ENCODE peak calls at places on chromosomes 6 and 20, in four cellular contexts. One of them, this sample, is unnamed.
A peak's percentile ranks its signal among the peaks of the same experiment; 100 is the strongest.

GRCh38 chr6:36556281-36556680 is 9.0 kb upstream of the STK38 start:
- DNase-seq in GM12878: no peak
- DNase-seq in H1: no peak
- DNase-seq in HepG2: no peak
- DNase-seq in this sample: no peak

GRCh38 chr20:36270744-36271638 is 34.7 kb downstream of the AAR2 start:
- DNase-seq in H1: no peak
- DNase-seq in HepG2: peak; percentile 83
- DNase-seq in GM12878: no peak
- DNase-seq in this sample: no peak

GRCh38 chr6:143196525-143197225 is 136.0 kb downstream of the AIG1 start:
- DNase-seq in GM12878: no peak
- DNase-seq in HepG2: no peak
- DNase-seq in H1: no peak
- DNase-seq in this sample: no peak

GRCh38 chr6:16129623-16130243 is 847 bp downstream of the MYLIP start:
- DNase-seq in GM12878: no peak
- DNase-seq in HepG2: no peak
- DNase-seq in H1: no peak
- DNase-seq in this sample: no peak

GRCh38 chr20:1803216-1804128 is 91.7 kb upstream of the SIRPA start:
- DNase-seq in HepG2: no peak
- DNase-seq in GM12878: no peak
- DNase-seq in H1: peak; percentile 73
- DNase-seq in this sample: peak; percentile 84

GRCh38 chr6:15517600-15517999 is 145.2 kb downstream of the DTNBP1 start:
- DNase-seq in HepG2: no peak
- DNase-seq in H1: no peak
- DNase-seq in GM12878: no peak
- DNase-seq in this sample: no peak

GRCh38 chr6:75993236-75994162 is 79.0 kb downstream of the IMPG1 start:
- DNase-seq in GM12878: no peak
- DNase-seq in H1: no peak
- DNase-seq in HepG2: no peak
- DNase-seq in this sample: no peak

GRCh38 chr6:93675856-93676255 is 256.5 kb upstream of the EPHA7 start:
- DNase-seq in H1: no peak
- DNase-seq in HepG2: no peak
- DNase-seq in GM12878: no peak
- DNase-seq in this sample: no peak

GRCh38 chr6:127342946-127343752 is at the start of gene ECHDC1:
- DNase-seq in GM12878: no peak
- DNase-seq in H1: no peak
- DNase-seq in HepG2: peak; percentile 70
- DNase-seq in this sample: no peak

GRCh38 chr6:89965441-89966249 is 71.4 kb downstream of the GJA10 start:
- DNase-seq in HepG2: no peak
- DNase-seq in H1: no peak
- DNase-seq in GM12878: no peak
- DNase-seq in this sample: no peak

GRCh38 chr6:44202332-44202971 is 14.3 kb upstream of the MYMX start:
- DNase-seq in GM12878: no peak
- DNase-seq in H1: no peak
- DNase-seq in HepG2: no peak
- DNase-seq in this sample: peak; percentile 70

GRCh38 chr20:8853805-8854338 is 215.0 kb upstream of the PLCB4 start:
- DNase-seq in HepG2: peak; percentile 89
- DNase-seq in H1: no peak
- DNase-seq in GM12878: peak; percentile 5
- DNase-seq in this sample: peak; percentile 65

GRCh38 chr20:44704551-44704971 is 10.6 kb upstream of the CCN5 start:
- DNase-seq in GM12878: no peak
- DNase-seq in HepG2: no peak
- DNase-seq in H1: no peak
- DNase-seq in this sample: no peak

GRCh38 chr20:327946-328563 is 2.7 kb downstream of the SOX12 start:
- DNase-seq in HepG2: no peak
- DNase-seq in H1: no peak
- DNase-seq in GM12878: no peak
- DNase-seq in this sample: no peak

GRCh38 chr6:11350294-11350693 is 117.8 kb upstream of the NEDD9 start:
- DNase-seq in GM12878: no peak
- DNase-seq in HepG2: peak; percentile 18
- DNase-seq in H1: no peak
- DNase-seq in this sample: no peak

GRCh38 chr6:11179978-11180303 is 52.5 kb downstream of the NEDD9 start:
- DNase-seq in HepG2: no peak
- DNase-seq in H1: no peak
- DNase-seq in GM12878: no peak
- DNase-seq in this sample: no peak

GRCh38 chr6:144285548-144285797 is 338 bp downstream of the UTRN start:
- DNase-seq in GM12878: no peak
- DNase-seq in HepG2: no peak
- DNase-seq in H1: no peak
- DNase-seq in this sample: no peak

DNA sequence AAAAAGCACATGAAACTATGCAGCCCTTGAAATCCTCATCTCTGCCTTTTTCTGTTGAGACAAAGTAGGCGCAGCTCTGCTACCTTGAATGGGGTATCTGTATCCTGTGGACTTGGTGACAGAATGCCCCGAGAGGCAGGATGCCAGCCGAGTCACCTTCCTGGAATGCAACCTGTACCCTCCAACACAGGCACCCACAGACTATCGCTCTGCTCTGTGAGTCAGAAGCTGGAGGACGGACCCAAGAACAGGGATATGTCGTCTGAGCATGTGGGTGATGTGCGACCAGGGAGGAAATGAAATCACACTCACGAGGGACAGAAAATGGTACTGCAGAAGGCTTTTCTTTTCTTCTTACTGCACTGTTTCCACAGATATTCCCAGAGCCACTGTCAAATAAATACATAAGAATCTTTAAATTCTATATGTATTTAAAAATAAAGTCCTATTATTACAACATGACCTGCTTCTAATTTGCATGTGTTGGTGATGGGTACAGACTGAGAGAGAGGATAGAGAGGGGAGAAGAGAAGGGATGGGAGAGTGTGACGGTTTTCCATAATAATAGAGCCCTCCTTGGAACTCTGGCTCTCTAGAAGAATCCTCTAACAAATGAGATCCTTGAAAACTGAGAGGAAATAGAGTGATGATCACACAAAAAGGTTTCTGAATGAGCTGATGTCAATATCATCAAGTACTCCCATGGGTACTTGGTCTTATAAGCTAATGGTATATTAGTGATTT is 308.1 kb downstream of the FOXC1 start:
- DNase-seq in HepG2: peak; percentile 44
- DNase-seq in H1: peak; percentile 53
- DNase-seq in GM12878: no peak
- DNase-seq in this sample: no peak
- TF ChIP-seq SUZ12 in HepG2: no peak
- TF ChIP-seq SUZ12 in H1: no peak
- TF ChIP-seq SUZ12 in GM12878: no peak
- TF ChIP-seq SUZ12 in this sample: no peak

GRCh38 chr6:170224694-170225660 is 65.9 kb downstream of the DLL1 start:
- DNase-seq in H1: no peak
- DNase-seq in GM12878: no peak
- DNase-seq in HepG2: no peak
- DNase-seq in this sample: no peak
- TF ChIP-seq ZNF274 in H1: no peak
- TF ChIP-seq ZNF274 in GM12878: no peak
- TF ChIP-seq ZNF274 in HepG2: no peak
- TF ChIP-seq ZNF274 in this sample: no peak

DNA sequence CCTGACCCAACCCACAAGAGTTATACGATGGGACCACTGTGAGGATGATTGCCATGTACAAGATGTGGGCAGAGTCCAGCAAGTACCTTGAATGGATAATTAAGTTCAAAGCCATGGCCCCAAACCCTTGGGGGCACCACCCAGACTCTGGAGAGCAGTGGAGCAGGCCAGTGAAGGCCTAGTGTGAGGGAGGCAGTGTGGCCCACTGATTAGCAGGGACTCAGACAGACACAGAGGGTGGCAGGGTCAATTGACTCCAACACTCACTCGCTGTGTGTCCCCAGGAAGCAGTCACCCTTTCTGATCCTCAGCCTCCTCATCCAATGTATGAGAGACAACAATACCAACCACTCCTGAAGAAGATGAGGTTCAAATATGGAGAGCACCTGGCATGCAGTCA is 1.7 kb upstream of the BPIFA1 start:
- DNase-seq in H1: no peak
- DNase-seq in HepG2: no peak
- DNase-seq in GM12878: no peak
- DNase-seq in this sample: no peak
- TF ChIP-seq YY1 in H1: no peak
- TF ChIP-seq YY1 in HepG2: no peak
- TF ChIP-seq YY1 in GM12878: no peak
- TF ChIP-seq YY1 in this sample: no peak

GRCh38 chr20:16613954-16614353 is 40.7 kb upstream of the KIF16B start:
- DNase-seq in HepG2: no peak
- DNase-seq in GM12878: no peak
- DNase-seq in H1: no peak
- DNase-seq in this sample: no peak

GRCh38 chr20:16609066-16609465 is 35.8 kb upstream of the KIF16B start:
- DNase-seq in H1: no peak
- DNase-seq in HepG2: no peak
- DNase-seq in GM12878: no peak
- DNase-seq in this sample: no peak

GRCh38 chr20:16615199-16615598 is 42.0 kb upstream of the KIF16B start:
- DNase-seq in H1: no peak
- DNase-seq in HepG2: no peak
- DNase-seq in GM12878: no peak
- DNase-seq in this sample: no peak

GRCh38 chr20:16611832-16612231 is 38.6 kb upstream of the KIF16B start:
- DNase-seq in H1: no peak
- DNase-seq in GM12878: no peak
- DNase-seq in HepG2: no peak
- DNase-seq in this sample: no peak

GRCh38 chr20:16612708-16613107 is 39.5 kb upstream of the KIF16B start:
- DNase-seq in HepG2: no peak
- DNase-seq in GM12878: no peak
- DNase-seq in H1: no peak
- DNase-seq in this sample: no peak
- TF ChIP-seq SUZ12 in HepG2: no peak
- TF ChIP-seq SUZ12 in GM12878: no peak
- TF ChIP-seq SUZ12 in H1: no peak
- TF ChIP-seq SUZ12 in this sample: no peak

GRCh38 chr6:6645266-6645917 is 56.9 kb downstream of the LY86 start:
- DNase-seq in H1: no peak
- DNase-seq in GM12878: no peak
- DNase-seq in HepG2: no peak
- DNase-seq in this sample: no peak
- TF ChIP-seq ZNF274 in H1: no peak
- TF ChIP-seq ZNF274 in GM12878: no peak
- TF ChIP-seq ZNF274 in HepG2: no peak
- TF ChIP-seq ZNF274 in this sample: no peak

DNA sequence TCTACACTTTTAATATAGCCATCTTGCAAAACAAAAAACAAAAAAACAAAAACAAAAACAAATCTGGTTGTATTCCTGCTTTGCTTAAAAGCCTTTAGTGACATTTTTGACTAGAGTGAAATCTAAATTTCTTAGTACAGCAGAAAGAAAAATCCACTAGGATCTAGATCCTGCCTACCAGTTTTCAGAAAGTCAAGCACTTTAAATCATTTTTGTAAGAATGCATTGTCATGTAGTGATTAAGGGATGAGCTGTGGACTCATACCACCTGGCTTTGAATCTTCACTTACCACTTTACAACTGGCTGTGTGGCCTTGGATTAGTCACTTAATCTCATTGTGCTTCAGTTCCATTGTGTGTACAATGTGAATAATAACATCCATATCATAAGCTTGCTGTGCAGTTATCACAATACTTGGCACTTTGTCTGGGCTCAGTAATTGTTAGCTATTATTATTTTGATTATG is 4.0 kb downstream of the MKKS start:
- DNase-seq in H1: no peak
- DNase-seq in HepG2: peak; percentile 80
- DNase-seq in GM12878: no peak
- DNase-seq in this sample: no peak
- TF ChIP-seq YY1 in H1: no peak
- TF ChIP-seq YY1 in HepG2: no peak
- TF ChIP-seq YY1 in GM12878: no peak
- TF ChIP-seq YY1 in this sample: no peak

GRCh38 chr6:49541210-49541724 is 9.2 kb upstream of the C6orf141 start:
- DNase-seq in GM12878: no peak
- DNase-seq in HepG2: peak; percentile 57
- DNase-seq in H1: no peak
- DNase-seq in this sample: no peak

GRCh38 chr6:49541936-49542335 is 8.5 kb upstream of the C6orf141 start:
- DNase-seq in H1: no peak
- DNase-seq in GM12878: no peak
- DNase-seq in HepG2: no peak
- DNase-seq in this sample: no peak

GRCh38 chr6:49540614-49541013 is 9.9 kb upstream of the C6orf141 start:
- DNase-seq in HepG2: no peak
- DNase-seq in H1: no peak
- DNase-seq in GM12878: no peak
- DNase-seq in this sample: no peak

GRCh38 chr6:49546371-49546770 is 4.1 kb upstream of the C6orf141 start:
- DNase-seq in GM12878: no peak
- DNase-seq in HepG2: no peak
- DNase-seq in H1: no peak
- DNase-seq in this sample: no peak

DNA sequence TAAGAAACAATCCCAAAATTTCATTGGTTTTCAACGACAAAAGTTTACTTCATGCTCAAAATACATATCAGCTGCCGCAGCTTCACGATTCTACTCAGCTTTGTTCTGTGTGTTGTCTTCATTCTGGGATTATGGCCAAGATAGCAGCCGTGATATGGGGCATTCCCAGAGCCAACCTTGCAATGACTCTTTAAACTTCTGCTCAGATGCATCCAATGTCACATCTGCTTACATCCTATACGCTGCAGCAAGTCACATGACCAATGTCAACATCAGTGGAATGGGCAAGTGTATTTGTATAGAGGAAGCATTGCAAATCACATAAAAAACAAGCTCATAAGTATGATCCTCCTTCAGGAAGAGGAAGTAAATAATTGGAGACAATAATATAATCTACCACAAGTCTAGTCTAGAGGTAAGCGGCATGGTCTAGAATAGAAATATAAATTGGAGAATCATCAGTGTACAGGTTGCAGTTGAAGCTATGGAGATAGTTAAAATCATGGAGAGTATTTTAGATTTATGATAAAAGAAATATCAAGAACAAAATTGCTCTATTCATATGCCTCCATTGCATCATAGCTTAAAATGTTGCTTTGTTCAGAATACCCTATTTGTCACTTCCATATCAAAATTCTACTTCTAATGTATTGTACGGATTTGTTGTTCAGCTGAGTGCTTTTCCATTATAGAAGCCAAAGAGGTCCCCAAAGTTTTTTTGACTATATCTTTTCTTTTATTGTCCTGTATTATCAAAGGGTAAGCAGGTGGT is 7.2 kb upstream of the C6orf141 start:
- DNase-seq in HepG2: no peak
- DNase-seq in GM12878: no peak
- DNase-seq in H1: no peak
- DNase-seq in this sample: no peak
- TF ChIP-seq SUZ12 in HepG2: no peak
- TF ChIP-seq SUZ12 in GM12878: no peak
- TF ChIP-seq SUZ12 in H1: no peak
- TF ChIP-seq SUZ12 in this sample: no peak